ENCODE peak calls at places on chromosomes 2 and 18, in ten cellular contexts. I, Y, S, T, X, B, Z, H, O and J are unnamed samples.

GRCh38 chr2:219442206-219443015 is 7.8 kb downstream of the SPEG start:
- DNase-seq in I (no peak), Y (no peak), S (no peak), T (no peak), X (no peak), B (peak; percentile 73), Z (peak; percentile 59), H (no peak), O (peak; percentile 69), J (no peak)

GRCh38 chr2:65390134-65390533 is 42.3 kb downstream of the SPRED2 start:
- DNase-seq in I (peak; percentile 71), Y (no peak), S (no peak), T (no peak), X (peak; percentile 83), B (no peak), Z (no peak), H (no peak), O (no peak), J (no peak)

GRCh38 chr18:27136208-27136535 is 48.9 kb downstream of the CHST9 start:
- DNase-seq in I (no peak), Y (no peak), S (no peak), T (peak; percentile 50), X (peak; percentile 74), B (peak; percentile 76), Z (no peak), H (peak; percentile 50), O (peak; percentile 79), J (peak; percentile 58)

GRCh38 chr18:79503406-79503805 is 107.7 kb downstream of the NFATC1 start:
- DNase-seq in I (peak; percentile 2), Y (no peak), S (no peak), T (no peak), X (no peak), B (no peak), Z (no peak), H (no peak), O (peak; percentile 30), J (no peak)

GRCh38 chr2:10566021-10566420 is 117.9 kb upstream of the ODC1 start:
- DNase-seq in I (no peak), Y (no peak), S (no peak), T (no peak), X (no peak), B (no peak), Z (no peak), H (peak; percentile 16), O (no peak), J (no peak)

GRCh38 chr2:17272649-17273048 is 245.6 kb downstream of the RAD51AP2 start:
- DNase-seq in I (no peak), Y (no peak), S (no peak), T (no peak), X (no peak), B (no peak), Z (no peak), H (no peak), O (no peak), J (no peak)

GRCh38 chr2:926259-926780 is 24.3 kb upstream of the SNTG2 start:
- DNase-seq in I (no peak), Y (no peak), S (no peak), T (no peak), X (no peak), B (no peak), Z (no peak), H (no peak), O (peak; percentile 17), J (no peak)

GRCh38 chr2:14401838-14402237 is 230.7 kb upstream of the LRATD1 start:
- DNase-seq in I (no peak), Y (no peak), S (no peak), T (no peak), X (no peak), B (peak; percentile 86), Z (peak; percentile 35), H (peak; percentile 9), O (peak; percentile 82), J (no peak)

GRCh38 chr2:24828641-24829040 is 35.4 kb downstream of the CENPO start:
- DNase-seq in I (no peak), Y (no peak), S (no peak), T (no peak), X (no peak), B (no peak), Z (no peak), H (no peak), O (no peak), J (no peak)
- H3K36me3 ChIP-seq in I (no peaks in the 10 kb centered on the region), Y (no peaks in the 10 kb centered on the region), S (no peaks in the 10 kb centered on the region), T (no peaks in the 10 kb centered on the region), X (no peaks in the 10 kb centered on the region), B (peaks cover 5% of the 10 kb centered on the region), Z (no peaks in the 10 kb centered on the region), H (peaks cover 11% of the 10 kb centered on the region), O (peaks cover 14% of the 10 kb centered on the region), J (peaks cover 4% of the 10 kb centered on the region)

DNA sequence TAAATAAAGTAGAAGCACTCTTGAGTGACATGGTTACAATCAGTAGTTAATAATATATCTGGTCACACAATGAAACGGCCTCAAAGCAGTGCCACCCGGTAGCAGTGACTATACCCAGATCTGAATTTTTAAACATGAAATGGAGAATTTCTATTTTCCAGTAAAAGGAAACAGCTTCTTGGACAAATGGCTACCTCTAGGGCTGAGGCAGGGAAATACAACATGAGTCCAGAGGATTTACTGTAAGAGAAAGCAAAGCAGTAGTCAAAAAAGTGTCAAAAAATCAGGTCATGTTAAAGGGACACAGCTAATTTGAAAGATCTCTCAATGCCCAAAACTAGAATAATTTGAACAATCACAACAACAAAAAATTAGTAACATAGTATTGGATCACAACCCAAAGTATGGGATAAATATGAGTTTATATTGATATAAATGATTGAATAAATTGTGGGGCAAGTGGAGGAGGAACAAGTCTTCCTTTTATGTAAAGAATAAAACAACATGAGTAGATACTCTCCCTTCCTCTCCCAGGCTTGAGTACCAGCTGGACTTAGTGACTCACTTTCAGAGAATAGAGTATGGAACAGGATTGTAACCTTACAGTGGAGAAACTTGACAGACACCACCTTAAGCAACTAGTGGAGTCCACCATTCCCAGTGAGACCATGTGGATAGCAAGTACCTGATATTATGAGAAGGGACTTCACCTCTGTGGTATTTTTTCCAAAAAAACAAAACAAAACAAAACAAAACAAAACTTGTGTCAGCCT is 180.8 kb downstream of the MBD2 start:
- DNase-seq in I (no peak), Y (no peak), S (no peak), T (no peak), X (no peak), B (no peak), Z (no peak), H (peak; percentile 36), O (no peak), J (no peak)
- TF ChIP-seq CTCF in I (no peak), Y (no peak), S (no peak), T (no peak), X (no peak), B (no peak), Z (peak; percentile 18), H (peak; percentile 59), O (no peak), J (no peak)

GRCh38 chr2:63735263-63735662 is 106.4 kb upstream of the UGP2 start:
- DNase-seq in I (no peak), Y (no peak), S (no peak), T (no peak), X (peak; percentile 23), B (no peak), Z (no peak), H (peak; percentile 49), O (no peak), J (no peak)

GRCh38 chr2:63740020-63740419 is 101.7 kb upstream of the UGP2 start:
- DNase-seq in I (no peak), Y (no peak), S (no peak), T (no peak), X (no peak), B (no peak), Z (no peak), H (no peak), O (no peak), J (no peak)

GRCh38 chr2:63735931-63736820 is 105.5 kb upstream of the UGP2 start:
- DNase-seq in I (no peak), Y (no peak), S (no peak), T (no peak), X (no peak), B (no peak), Z (no peak), H (peak; percentile 45), O (no peak), J (no peak)

GRCh38 chr2:63737085-63737701 is 104.5 kb upstream of the UGP2 start:
- DNase-seq in I (no peak), Y (no peak), S (no peak), T (no peak), X (peak; percentile 24), B (no peak), Z (no peak), H (no peak), O (no peak), J (no peak)

DNA sequence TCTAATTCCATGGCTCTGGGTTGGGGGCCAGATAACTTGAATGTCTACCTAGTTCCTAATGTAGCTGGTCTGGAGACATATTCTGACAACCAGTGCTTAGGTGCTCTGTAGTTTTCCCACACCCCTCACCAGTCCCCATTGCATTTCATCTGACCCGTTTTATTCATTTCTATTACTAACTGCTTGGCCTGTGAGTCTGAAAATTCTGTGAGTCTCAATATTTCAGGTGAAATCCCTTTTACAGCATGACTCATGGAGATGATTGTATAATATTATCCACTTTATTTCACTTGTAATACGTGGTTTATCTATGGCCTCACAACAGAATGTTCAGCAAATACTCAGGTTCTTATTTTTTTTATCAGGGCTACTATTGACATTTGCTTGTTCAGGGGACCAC is 103.7 kb upstream of the UGP2 start:
- DNase-seq in I (no peak), Y (no peak), S (no peak), T (no peak), X (no peak), B (no peak), Z (no peak), H (peak; percentile 64), O (no peak), J (no peak)
- H3K4me1 ChIP-seq in I (no peaks in the 10 kb centered on the region), Y (no peaks in the 10 kb centered on the region), S (no peaks in the 10 kb centered on the region), T (peaks cover 36% of the 10 kb centered on the region), X (peaks cover 5% of the 10 kb centered on the region), B (peaks cover 3% of the 10 kb centered on the region), Z (no peaks in the 10 kb centered on the region), H (peaks cover 62% of the 10 kb centered on the region), O (no peaks in the 10 kb centered on the region), J (no peaks in the 10 kb centered on the region)

GRCh38 chr2:38556007-38556801 is 46.5 kb downstream of the HNRNPLL start:
- DNase-seq in I (no peak), Y (no peak), S (no peak), T (no peak), X (no peak), B (no peak), Z (no peak), H (no peak), O (no peak), J (no peak)

GRCh38 chr2:38554973-38555595 is 47.6 kb downstream of the HNRNPLL start:
- DNase-seq in I (no peak), Y (no peak), S (no peak), T (no peak), X (no peak), B (peak; percentile 70), Z (no peak), H (peak; percentile 56), O (no peak), J (no peak)

GRCh38 chr2:38565333-38565732 is 37.4 kb downstream of the HNRNPLL start:
- DNase-seq in I (no peak), Y (no peak), S (no peak), T (no peak), X (no peak), B (no peak), Z (no peak), H (no peak), O (no peak), J (no peak)

GRCh38 chr2:38557217-38557616 is 45.5 kb downstream of the HNRNPLL start:
- DNase-seq in I (no peak), Y (no peak), S (no peak), T (no peak), X (no peak), B (no peak), Z (no peak), H (no peak), O (no peak), J (no peak)

DNA sequence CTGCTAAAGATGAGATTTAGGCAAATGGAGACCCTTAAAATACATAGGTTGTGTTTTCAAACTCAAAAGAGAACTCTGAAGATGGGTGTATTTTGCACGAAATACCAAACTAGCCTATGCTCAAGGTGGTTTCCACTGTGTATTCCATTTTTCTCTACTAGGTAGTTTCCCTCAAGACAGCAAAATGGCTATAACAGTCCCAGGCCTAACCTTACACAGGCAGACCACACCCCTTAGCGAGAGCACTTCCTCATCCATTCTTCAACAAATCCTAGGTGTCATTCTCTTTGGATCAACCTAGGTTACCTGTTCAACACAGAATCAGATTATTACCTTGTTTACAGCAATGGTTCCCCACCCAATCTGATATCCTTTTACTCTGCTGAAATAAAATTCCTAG is 42.6 kb downstream of the HNRNPLL start:
- DNase-seq in I (no peak), Y (no peak), S (no peak), T (no peak), X (no peak), B (no peak), Z (no peak), H (no peak), O (no peak), J (no peak)
- H3K36me3 ChIP-seq in I (no peaks in the 10 kb centered on the region), Y (peaks cover 59% of the 10 kb centered on the region), S (peaks cover 7% of the 10 kb centered on the region), T (peaks cover 2% of the 10 kb centered on the region), X (peaks cover 8% of the 10 kb centered on the region), B (peaks cover 22% of the 10 kb centered on the region), Z (peaks cover 29% of the 10 kb centered on the region), H (peaks cover 2% of the 10 kb centered on the region), O (peaks cover 67% of the 10 kb centered on the region), J (no peaks in the 10 kb centered on the region)